ENCODE peak calls at places on chromosomes 1 and 21, in seven cellular contexts. G is BJ, C is stomach, P is heart left ventricle, V is upper lobe of right lung, K is brain microvascular endothelial cell, T is right lobe of liver. J is an unnamed sample.

GRCh38 chr1:8477199-8477982 is 159.5 kb downstream of the SLC45A1 start:
- DNase-seq in G (peak; percentile 75), C (no peak), P (no peak), V (no peak), K (peak; percentile 39), T (no peak), J (no peak)

GRCh38 chr1:154157520-154158306 is 2.8 kb upstream of the NUP210L start:
- DNase-seq in G (no peak), C (peak; percentile 29), P (no peak), V (no peak), K (peak; percentile 47), T (no peak), J (no peak)

GRCh38 chr1:93669369-93669768 is 12.3 kb downstream of the BCAR3 start:
- DNase-seq in G (no peak), C (no peak), P (no peak), V (no peak), K (no peak), T (no peak), J (no peak)

GRCh38 chr21:46618738-46619369 is 14.0 kb upstream of the S100B start:
- DNase-seq in G (no peak), C (no peak), P (no peak), V (no peak), K (no peak), T (no peak), J (no peak)

GRCh38 chr1:26275580-26276431 is 4.1 kb upstream of the SH3BGRL3 start:
- DNase-seq in G (peak; percentile 93), C (peak; percentile 87), P (peak; percentile 85), V (peak; percentile 85), K (peak; percentile 89), T (peak; percentile 78), J (peak; percentile 84)

GRCh38 chr1:25342846-25343245 is 4.7 kb downstream of the TMEM50A start:
- DNase-seq in G (no peak), C (no peak), P (no peak), V (no peak), K (no peak), T (no peak), J (no peak)

GRCh38 chr1:36420409-36420808 is 22.7 kb upstream of the LSM10 start:
- DNase-seq in G (no peak), C (no peak), P (no peak), V (no peak), K (no peak), T (no peak), J (no peak)

GRCh38 chr1:43270421-43271095 is 775 bp downstream of the TMEM125 start:
- DNase-seq in G (no peak), C (peak; percentile 93), P (no peak), V (peak; percentile 92), K (no peak), T (peak; percentile 55), J (peak; percentile 94)

GRCh38 chr1:112762541-112763141 is 47.5 kb upstream of the PPM1J start:
- DNase-seq in G (no peak), C (no peak), P (no peak), V (peak; percentile 71), K (peak; percentile 5), T (no peak), J (no peak)

GRCh38 chr1:203534012-203534411 is 40.1 kb downstream of the OPTC start:
- DNase-seq in G (no peak), C (no peak), P (no peak), V (no peak), K (no peak), T (no peak), J (no peak)

GRCh38 chr1:112817555-112818373 is 102.6 kb upstream of the PPM1J start:
- DNase-seq in G (no peak), C (no peak), P (no peak), V (no peak), K (no peak), T (no peak), J (no peak)

GRCh38 chr21:34701726-34702125 is 32.9 kb downstream of the CLIC6 start:
- DNase-seq in G (no peak), C (no peak), P (no peak), V (no peak), K (no peak), T (no peak), J (no peak)

GRCh38 chr21:30714436-30714835 is 4.1 kb downstream of the KRTAP21-3 start:
- DNase-seq in G (no peak), C (no peak), P (no peak), V (no peak), K (no peak), T (no peak), J (no peak)

GRCh38 chr1:75811211-75811981 is 14.7 kb downstream of the MSH4 start:
- DNase-seq in G (no peak), C (no peak), P (no peak), V (no peak), K (peak; percentile 58), T (no peak), J (no peak)

GRCh38 chr1:235683653-235684052 is 34.1 kb upstream of the GNG4 start:
- DNase-seq in G (no peak), C (no peak), P (no peak), V (no peak), K (no peak), T (no peak), J (no peak)

GRCh38 chr21:37742115-37742514 is 174.1 kb downstream of the KCNJ6 start:
- DNase-seq in G (no peak), C (no peak), P (no peak), V (no peak), K (no peak), T (no peak), J (no peak)

GRCh38 chr1:39411526-39411925 is 79.9 kb upstream of the BMP8A start:
- DNase-seq in G (no peak), C (no peak), P (no peak), V (no peak), K (no peak), T (no peak), J (no peak)

GRCh38 chr1:39412079-39412478 is 79.4 kb upstream of the BMP8A start:
- DNase-seq in G (no peak), C (no peak), P (no peak), V (no peak), K (no peak), T (no peak), J (no peak)

GRCh38 chr1:39409055-39409816 is 82.2 kb upstream of the BMP8A start:
- DNase-seq in G (no peak), C (peak; percentile 43), P (peak; percentile 72), V (peak; percentile 66), K (peak; percentile 50), T (peak; percentile 66), J (peak; percentile 33)

GRCh38 chr1:39412892-39413291 is 78.5 kb upstream of the BMP8A start:
- DNase-seq in G (no peak), C (no peak), P (no peak), V (no peak), K (no peak), T (no peak), J (no peak)

DNA sequence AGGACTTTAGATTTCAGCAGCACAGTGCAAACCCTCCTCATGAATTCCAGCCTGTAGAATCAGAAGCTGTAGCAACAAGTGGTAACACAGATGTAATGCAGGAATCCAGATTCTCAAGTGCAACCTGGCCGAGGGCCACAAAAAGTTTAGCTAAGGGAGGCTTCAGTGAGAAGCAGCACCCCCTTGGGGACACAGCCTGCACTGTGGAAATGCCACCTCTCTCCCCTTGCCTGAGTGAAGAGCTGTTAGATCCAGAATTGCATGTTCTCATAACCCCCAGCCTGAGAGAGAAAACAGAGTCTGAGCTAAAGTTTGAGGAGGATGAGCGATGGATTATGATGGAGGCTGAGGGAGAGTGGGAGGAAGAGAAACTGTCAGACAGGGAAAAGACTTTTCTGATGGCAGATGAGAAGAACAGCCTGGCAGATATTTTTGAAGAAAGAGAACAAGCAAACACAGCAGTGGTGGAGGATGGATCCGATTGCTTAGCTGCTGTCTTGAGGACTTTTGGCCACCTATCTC is 80.5 kb upstream of the BMP8A start:
- DNase-seq in G (peak; percentile 71), C (peak; percentile 81), P (peak; percentile 84), V (peak; percentile 87), K (peak; percentile 89), T (peak; percentile 76), J (peak; percentile 84)
- H3K4me3 ChIP-seq in G (peak overlapping the region; percentile 74), C (peak overlapping the region; percentile 9), P (peak overlapping the region; percentile 21), V (peak overlapping the region; percentile 25), K (peak overlapping the region; percentile 74), T (no peak overlapping the region), J (peak overlapping the region; percentile 96)

GRCh38 chr21:33128538-33128937 is 58.6 kb downstream of the OLIG1 start:
- DNase-seq in G (no peak), C (no peak), P (no peak), V (no peak), K (no peak), T (no peak), J (no peak)

GRCh38 chr21:33127154-33127893 is 57.4 kb downstream of the OLIG1 start:
- DNase-seq in G (no peak), C (peak; percentile 49), P (peak; percentile 63), V (peak; percentile 77), K (peak; percentile 47), T (peak; percentile 68), J (peak; percentile 62)

GRCh38 chr21:33125981-33126380 is 56.0 kb downstream of the OLIG1 start:
- DNase-seq in G (no peak), C (no peak), P (no peak), V (no peak), K (no peak), T (no peak), J (no peak)

GRCh38 chr21:33124879-33125278 is 54.9 kb downstream of the OLIG1 start:
- DNase-seq in G (no peak), C (no peak), P (no peak), V (no peak), K (no peak), T (no peak), J (no peak)

GRCh38 chr21:33126569-33126968 is 56.6 kb downstream of the OLIG1 start:
- DNase-seq in G (no peak), C (no peak), P (no peak), V (no peak), K (no peak), T (no peak), J (no peak)
- TF ChIP-seq CTCF in G (no peak), C (no peak), P (no peak), V (no peak), K (no peak), T (no peak), J (no peak)

GRCh38 chr21:44420416-44421205 is 34.7 kb upstream of the LRRC3 start:
- DNase-seq in G (no peak), C (no peak), P (no peak), V (peak; percentile 40), K (no peak), T (peak; percentile 27), J (peak; percentile 20)
- H3K27me3 ChIP-seq in G (no peaks in the 10 kb centered on the region), C (no peaks in the 10 kb centered on the region), P (peaks cover 3% of the 10 kb centered on the region), V (no peaks in the 10 kb centered on the region), K (no peaks in the 10 kb centered on the region), T (no peaks in the 10 kb centered on the region), J (no peaks in the 10 kb centered on the region)

GRCh38 chr1:67429528-67430357 is 459 bp downstream of the SERBP1 start:
- DNase-seq in G (no peak), C (peak; percentile 31), P (peak; percentile 12), V (peak; percentile 73), K (no peak), T (peak; percentile 61), J (peak; percentile 77)

GRCh38 chr1:67429011-67429527 is 1.1 kb downstream of the SERBP1 start:
- DNase-seq in G (no peak), C (no peak), P (no peak), V (no peak), K (no peak), T (no peak), J (no peak)

GRCh38 chr1:67431156-67431765 is 1.1 kb upstream of the SERBP1 start:
- DNase-seq in G (no peak), C (no peak), P (no peak), V (no peak), K (no peak), T (no peak), J (no peak)

GRCh38 chr1:67430358-67431155 is at the start of gene SERBP1:
- DNase-seq in G (peak; percentile 72), C (peak; percentile 96), P (peak; percentile 96), V (peak; percentile 98), K (peak; percentile 95), T (peak; percentile 98), J (peak; percentile 97)

GRCh38 chr1:67427947-67428346 is 2.3 kb downstream of the SERBP1 start:
- DNase-seq in G (no peak), C (no peak), P (no peak), V (no peak), K (no peak), T (no peak), J (no peak)
- H3K4me3 ChIP-seq in G (peak overlapping the region; percentile 99), C (peak overlapping the region; percentile 77), P (peak overlapping the region; percentile 95), V (peak overlapping the region; percentile 78), K (peak overlapping the region; percentile 86), T (peak overlapping the region; percentile 75), J (peak overlapping the region; percentile 86)

J was measured in pancreas.